ENCODE peak calls at places on chromosomes 13 and 19, in seven cellular contexts. T is uterus, Q is caudate nucleus, M is transverse colon, U is esophagus squamous epithelium, W is cardiac muscle cell, Z is pancreas. Y is an unnamed sample.

GRCh38 chr13:51001335-51001734 is 91.7 kb downstream of the RNASEH2B start:
- DNase-seq in T (no peak), Q (no peak), M (no peak), U (no peak), W (no peak), Z (no peak), Y (no peak)

GRCh38 chr19:10936661-10937084 is 8.1 kb downstream of the TIMM29 start:
- DNase-seq in T (no peak), Q (no peak), M (peak), U (no peak), W (peak), Z (peak), Y (peak)

GRCh38 chr19:10593820-10594637 is 6.9 kb upstream of the AP1M2 start:
- DNase-seq in T (no peak), Q (peak), M (peak), U (no peak), W (no peak), Z (no peak), Y (no peak)

GRCh38 chr13:101026736-101027398 is 352.3 kb upstream of the TMTC4 start:
- DNase-seq in T (no peak), Q (no peak), M (no peak), U (no peak), W (no peak), Z (no peak), Y (no peak)

GRCh38 chr13:32969516-32969941 is 46.7 kb upstream of the KL start:
- DNase-seq in T (no peak), Q (no peak), M (no peak), U (no peak), W (no peak), Z (no peak), Y (peak)

GRCh38 chr13:35198821-35199220 is 256.8 kb downstream of the NBEA start:
- DNase-seq in T (no peak), Q (no peak), M (no peak), U (no peak), W (no peak), Z (no peak), Y (no peak)

GRCh38 chr13:51768378-51768921 is 35.5 kb downstream of the DHRS12 start:
- DNase-seq in T (no peak), Q (no peak), M (no peak), U (no peak), W (peak), Z (no peak), Y (no peak)

GRCh38 chr19:42424712-42425131 is 2.5 kb downstream of the LIPE start:
- DNase-seq in T (no peak), Q (no peak), M (no peak), U (no peak), W (no peak), Z (no peak), Y (no peak)

GRCh38 chr13:51249254-51249653 is 27.1 kb downstream of the FAM124A start:
- DNase-seq in T (no peak), Q (no peak), M (no peak), U (no peak), W (no peak), Z (no peak), Y (no peak)

GRCh38 chr19:42250249-42250665 is 4.7 kb downstream of the ERF start:
- DNase-seq in T (no peak), Q (no peak), M (no peak), U (no peak), W (no peak), Z (no peak), Y (no peak)

GRCh38 chr19:12867120-12868099 is 13.8 kb downstream of the DNASE2 start:
- DNase-seq in T (peak), Q (no peak), M (peak), U (no peak), W (peak), Z (peak), Y (no peak)

GRCh38 chr19:1975081-1975480 is 34.1 kb downstream of the CSNK1G2 start:
- DNase-seq in T (peak), Q (no peak), M (no peak), U (no peak), W (no peak), Z (no peak), Y (no peak)

GRCh38 chr13:29505950-29506349 is 89.5 kb downstream of the SLC7A1 start:
- DNase-seq in T (no peak), Q (no peak), M (no peak), U (no peak), W (no peak), Z (no peak), Y (no peak)

GRCh38 chr13:72062566-72062965 is 195.6 kb upstream of the DACH1 start:
- DNase-seq in T (no peak), Q (no peak), M (peak), U (no peak), W (no peak), Z (no peak), Y (no peak)

GRCh38 chr13:113383089-113383488 is 19.2 kb upstream of the GRTP1 start:
- DNase-seq in T (no peak), Q (no peak), M (no peak), U (no peak), W (no peak), Z (no peak), Y (no peak)

GRCh38 chr19:1469936-1470863 is 8.8 kb downstream of the C19orf25 start:
- DNase-seq in T (no peak), Q (peak), M (peak), U (no peak), W (peak), Z (no peak), Y (no peak)

GRCh38 chr19:47713046-47714021 is at the start of gene EHD2:
- DNase-seq in T (peak), Q (no peak), M (peak), U (no peak), W (peak), Z (peak), Y (peak)

GRCh38 chr13:33352520-33352919 is 67.0 kb upstream of the STARD13 start:
- DNase-seq in T (no peak), Q (peak), M (no peak), U (no peak), W (no peak), Z (no peak), Y (no peak)

GRCh38 chr19:47643281-47643680 is 34.3 kb downstream of the BICRA start:
- DNase-seq in T (no peak), Q (no peak), M (no peak), U (no peak), W (no peak), Z (no peak), Y (no peak)

GRCh38 chr19:1847684-1848398 is 442 bp downstream of the REXO1 start:
- DNase-seq in T (peak), Q (no peak), M (peak), U (no peak), W (peak), Z (no peak), Y (no peak)

GRCh38 chr13:32426191-32426980 is 1.5 kb downstream of the N4BP2L1 start:
- DNase-seq in T (no peak), Q (no peak), M (peak), U (no peak), W (no peak), Z (no peak), Y (no peak)

GRCh38 chr13:105848494-105848893 is 687.0 kb downstream of the EFNB2 start:
- DNase-seq in T (no peak), Q (no peak), M (no peak), U (no peak), W (no peak), Z (no peak), Y (no peak)

GRCh38 chr13:46334008-46334407 is 53.0 kb downstream of the RUBCNL start:
- DNase-seq in T (no peak), Q (no peak), M (no peak), U (no peak), W (no peak), Z (no peak), Y (no peak)

GRCh38 chr13:54185785-54186184 is 1157.2 kb downstream of the OLFM4 start:
- DNase-seq in T (no peak), Q (no peak), M (no peak), U (no peak), W (peak), Z (no peak), Y (no peak)

GRCh38 chr19:45800009-45800553 is 7.4 kb upstream of the DMWD start:
- DNase-seq in T (no peak), Q (no peak), M (no peak), U (no peak), W (no peak), Z (no peak), Y (peak)

GRCh38 chr13:113562085-113562749 is 22.3 kb upstream of the TFDP1 start:
- DNase-seq in T (peak), Q (peak), M (peak), U (no peak), W (peak), Z (no peak), Y (peak)

GRCh38 chr13:32330438-32330837 is 15.1 kb downstream of the BRCA2 start:
- DNase-seq in T (no peak), Q (no peak), M (no peak), U (no peak), W (no peak), Z (no peak), Y (no peak)

GRCh38 chr13:40518481-40518882 is 148.0 kb downstream of the FOXO1 start:
- DNase-seq in T (no peak), Q (no peak), M (no peak), U (no peak), W (no peak), Z (peak), Y (no peak)

GRCh38 chr13:80161896-80162295 is 179.0 kb downstream of the SPRY2 start:
- DNase-seq in T (no peak), Q (no peak), M (no peak), U (no peak), W (no peak), Z (no peak), Y (no peak)

GRCh38 chr19:1070576-1070930 is 3.6 kb downstream of the ARHGAP45 start:
- DNase-seq in T (no peak), Q (no peak), M (no peak), U (no peak), W (no peak), Z (no peak), Y (no peak)

DNA sequence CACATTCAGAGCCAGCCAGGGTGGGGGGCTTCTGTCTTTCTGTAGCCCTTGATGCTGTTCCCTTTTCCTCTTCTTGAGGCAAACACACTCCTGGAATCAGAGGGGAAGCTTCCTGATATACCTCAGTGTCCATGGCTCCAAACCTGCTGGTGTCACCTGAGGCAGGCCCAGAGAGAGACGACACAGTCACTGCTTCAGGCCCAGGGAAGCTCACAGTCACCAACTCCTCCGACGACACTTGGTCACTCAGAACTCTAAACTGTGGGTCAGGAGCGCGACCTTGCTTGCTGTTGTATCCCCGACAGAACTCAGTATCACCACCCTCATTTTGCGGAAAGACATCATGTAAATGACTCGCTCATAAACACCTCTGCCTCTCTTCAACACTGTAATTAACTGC is 1.1 kb downstream of the ATP13A1 start:
- DNase-seq in T (no peak), Q (no peak), M (no peak), U (no peak), W (no peak), Z (no peak), Y (no peak)
- H3K27ac ChIP-seq in T (no peak), Q (no peak), M (peak), U (no peak), W (no peak), Z (no peak), Y (no peak)

GRCh38 chr19:8158411-8159074 is 9.2 kb upstream of the FBN3 start:
- DNase-seq in T (no peak), Q (peak), M (peak), U (no peak), W (peak), Z (peak), Y (peak)

GRCh38 chr19:8161135-8161646 is 11.8 kb upstream of the FBN3 start:
- DNase-seq in T (no peak), Q (no peak), M (no peak), U (no peak), W (peak), Z (peak), Y (no peak)

GRCh38 chr19:8168537-8168936 is 19.1 kb upstream of the FBN3 start:
- DNase-seq in T (no peak), Q (no peak), M (no peak), U (no peak), W (no peak), Z (no peak), Y (no peak)

GRCh38 chr19:8163781-8164180 is 14.4 kb upstream of the FBN3 start:
- DNase-seq in T (no peak), Q (no peak), M (no peak), U (no peak), W (no peak), Z (no peak), Y (no peak)
- H3K27ac ChIP-seq in T (no peak), Q (no peak), M (no peak), U (no peak), W (no peak), Z (no peak), Y (no peak)

GRCh38 chr13:95298971-95299627 is 2.2 kb downstream of the ABCC4 start:
- DNase-seq in T (no peak), Q (no peak), M (no peak), U (no peak), W (no peak), Z (no peak), Y (peak)

GRCh38 chr13:95298169-95298940 is 2.9 kb downstream of the ABCC4 start:
- DNase-seq in T (no peak), Q (no peak), M (no peak), U (no peak), W (no peak), Z (no peak), Y (no peak)

GRCh38 chr13:95295026-95295425 is 6.2 kb downstream of the ABCC4 start:
- DNase-seq in T (no peak), Q (no peak), M (no peak), U (no peak), W (no peak), Z (no peak), Y (no peak)

GRCh38 chr13:95292622-95293021 is 8.6 kb downstream of the ABCC4 start:
- DNase-seq in T (no peak), Q (no peak), M (no peak), U (no peak), W (no peak), Z (no peak), Y (no peak)

DNA sequence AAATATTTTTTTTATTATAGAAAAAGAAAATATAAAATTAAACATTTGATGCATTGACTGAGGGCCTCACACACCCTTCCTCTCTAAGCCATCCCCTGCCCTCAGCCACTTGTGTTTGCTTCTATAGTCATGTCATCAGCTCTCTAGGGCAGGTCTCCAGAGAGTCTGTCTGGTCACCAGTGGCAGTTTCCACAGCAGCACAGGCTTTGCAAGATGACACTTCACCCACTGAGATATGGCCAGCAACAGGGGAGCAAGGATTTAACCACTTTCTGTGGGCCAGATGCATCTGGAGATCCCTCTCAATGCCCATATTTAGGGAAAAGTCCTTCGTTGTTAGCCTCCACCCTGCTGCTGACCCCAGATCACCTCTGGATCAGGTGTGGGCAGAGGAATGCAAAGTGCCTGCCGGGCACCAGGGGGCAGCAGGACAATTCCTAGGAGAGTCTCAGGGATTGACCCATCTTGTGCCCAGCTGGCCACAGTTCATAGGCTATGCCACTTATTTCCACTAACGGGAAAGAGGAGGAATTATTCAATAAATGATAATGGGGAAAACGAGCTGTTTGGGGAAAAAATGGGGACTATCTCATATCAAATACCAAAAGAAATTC is 4.8 kb downstream of the ABCC4 start:
- DNase-seq in T (no peak), Q (peak), M (peak), U (no peak), W (peak), Z (peak), Y (no peak)
- H3K27ac ChIP-seq in T (no peak), Q (no peak), M (peak), U (no peak), W (no peak), Z (no peak), Y (no peak)

DNA sequence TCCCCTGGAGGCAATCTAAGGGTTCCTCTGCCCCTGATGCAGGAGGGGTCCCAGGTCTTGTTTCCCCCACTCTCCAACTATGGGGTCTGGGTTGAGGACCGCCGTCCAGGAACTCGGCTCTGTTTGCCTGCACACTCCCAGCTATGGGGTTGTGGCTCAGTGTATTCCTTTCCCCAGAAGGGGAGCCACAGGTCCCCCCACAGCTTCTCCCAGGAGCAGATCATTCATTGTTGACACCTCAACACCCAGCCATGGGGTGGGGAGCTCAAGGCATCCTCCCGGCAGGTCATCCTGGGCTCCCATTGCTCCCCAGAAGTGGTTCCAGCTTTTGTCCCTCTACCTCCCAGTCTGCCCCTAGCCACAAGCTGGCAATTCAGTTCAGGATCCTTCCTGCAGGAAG is 975 bp downstream of the ZNF358 start:
- DNase-seq in T (no peak), Q (no peak), M (no peak), U (no peak), W (no peak), Z (no peak), Y (no peak)
- H3K27ac ChIP-seq in T (peak), Q (peak), M (peak), U (peak), W (peak), Z (no peak), Y (no peak)

Y was measured in AG04450.